ENCODE peak calls at places on chromosome 14, in eight cellular contexts. One of them, this sample, is unnamed.

GRCh38 chr14:50022661-50023060 is 93.7 kb downstream of the VCPKMT start:
- DNase-seq in tibial artery: no peak
- DNase-seq in AG09319: no peak
- DNase-seq in heart right ventricle: no peak
- DNase-seq in progenitor cell of endocrine pancreas: no peak
- DNase-seq in A549: no peak
- DNase-seq in GM13977: no peak
- DNase-seq in upper lobe of right lung: no peak
- DNase-seq in this sample: no peak

GRCh38 chr14:56650977-56651376 is 71.4 kb downstream of the TMEM260 start:
- DNase-seq in tibial artery: no peak
- DNase-seq in AG09319: no peak
- DNase-seq in heart right ventricle: no peak
- DNase-seq in progenitor cell of endocrine pancreas: no peak
- DNase-seq in A549: no peak
- DNase-seq in GM13977: no peak
- DNase-seq in upper lobe of right lung: no peak
- DNase-seq in this sample: no peak

GRCh38 chr14:103594265-103594664 is 31.5 kb downstream of the COA8 start:
- DNase-seq in tibial artery: no peak
- DNase-seq in AG09319: no peak
- DNase-seq in heart right ventricle: peak; percentile 49
- DNase-seq in progenitor cell of endocrine pancreas: no peak
- DNase-seq in A549: no peak
- DNase-seq in GM13977: no peak
- DNase-seq in upper lobe of right lung: no peak
- DNase-seq in this sample: no peak

GRCh38 chr14:98138666-98139065 is 1133.3 kb downstream of the BCL11B start:
- DNase-seq in tibial artery: no peak
- DNase-seq in AG09319: no peak
- DNase-seq in heart right ventricle: no peak
- DNase-seq in progenitor cell of endocrine pancreas: no peak
- DNase-seq in A549: peak; percentile 13
- DNase-seq in GM13977: peak; percentile 9
- DNase-seq in upper lobe of right lung: no peak
- DNase-seq in this sample: no peak

GRCh38 chr14:37985826-37986470 is 221.8 kb upstream of the SSTR1 start:
- DNase-seq in tibial artery: no peak
- DNase-seq in AG09319: no peak
- DNase-seq in heart right ventricle: peak; percentile 27
- DNase-seq in progenitor cell of endocrine pancreas: peak; percentile 12
- DNase-seq in A549: no peak
- DNase-seq in GM13977: no peak
- DNase-seq in upper lobe of right lung: no peak
- DNase-seq in this sample: no peak

GRCh38 chr14:72783741-72784140 is 110.2 kb downstream of the DPF3 start:
- DNase-seq in tibial artery: no peak
- DNase-seq in AG09319: no peak
- DNase-seq in heart right ventricle: no peak
- DNase-seq in progenitor cell of endocrine pancreas: no peak
- DNase-seq in A549: no peak
- DNase-seq in GM13977: no peak
- DNase-seq in upper lobe of right lung: no peak
- DNase-seq in this sample: no peak

GRCh38 chr14:59161571-59162175 is 26.8 kb upstream of the DAAM1 start:
- DNase-seq in tibial artery: peak; percentile 68
- DNase-seq in AG09319: no peak
- DNase-seq in heart right ventricle: no peak
- DNase-seq in progenitor cell of endocrine pancreas: no peak
- DNase-seq in A549: peak; percentile 27
- DNase-seq in GM13977: peak; percentile 17
- DNase-seq in upper lobe of right lung: no peak
- DNase-seq in this sample: peak; percentile 16

GRCh38 chr14:73764881-73765280 is 50.7 kb upstream of the PNMA1 start:
- DNase-seq in tibial artery: peak; percentile 86
- DNase-seq in AG09319: no peak
- DNase-seq in heart right ventricle: peak; percentile 80
- DNase-seq in progenitor cell of endocrine pancreas: no peak
- DNase-seq in A549: no peak
- DNase-seq in GM13977: no peak
- DNase-seq in upper lobe of right lung: peak; percentile 78
- DNase-seq in this sample: no peak

GRCh38 chr14:59484611-59485174 is 376 bp downstream of the JKAMP start:
- DNase-seq in tibial artery: no peak
- DNase-seq in AG09319: no peak
- DNase-seq in heart right ventricle: no peak
- DNase-seq in progenitor cell of endocrine pancreas: no peak
- DNase-seq in A549: no peak
- DNase-seq in GM13977: no peak
- DNase-seq in upper lobe of right lung: no peak
- DNase-seq in this sample: no peak

GRCh38 chr14:74682169-74682952 is 30.5 kb downstream of the AREL1 start:
- DNase-seq in tibial artery: no peak
- DNase-seq in AG09319: no peak
- DNase-seq in heart right ventricle: no peak
- DNase-seq in progenitor cell of endocrine pancreas: no peak
- DNase-seq in A549: no peak
- DNase-seq in GM13977: no peak
- DNase-seq in upper lobe of right lung: no peak
- DNase-seq in this sample: no peak

GRCh38 chr14:68894123-68894522 is 85.0 kb downstream of the ACTN1 start:
- DNase-seq in tibial artery: peak; percentile 93
- DNase-seq in AG09319: no peak
- DNase-seq in heart right ventricle: peak; percentile 44
- DNase-seq in progenitor cell of endocrine pancreas: no peak
- DNase-seq in A549: no peak
- DNase-seq in GM13977: no peak
- DNase-seq in upper lobe of right lung: no peak
- DNase-seq in this sample: no peak

GRCh38 chr14:55540847-55541773 is 38.9 kb upstream of the KTN1 start:
- DNase-seq in tibial artery: no peak
- DNase-seq in AG09319: no peak
- DNase-seq in heart right ventricle: no peak
- DNase-seq in progenitor cell of endocrine pancreas: no peak
- DNase-seq in A549: no peak
- DNase-seq in GM13977: no peak
- DNase-seq in upper lobe of right lung: no peak
- DNase-seq in this sample: no peak

GRCh38 chr14:73240816-73241480 is 3.6 kb downstream of the PAPLN start:
- DNase-seq in tibial artery: no peak
- DNase-seq in AG09319: no peak
- DNase-seq in heart right ventricle: no peak
- DNase-seq in progenitor cell of endocrine pancreas: no peak
- DNase-seq in A549: no peak
- DNase-seq in GM13977: no peak
- DNase-seq in upper lobe of right lung: no peak
- DNase-seq in this sample: no peak

GRCh38 chr14:52874389-52874788 is 76.5 kb downstream of the FERMT2 start:
- DNase-seq in tibial artery: no peak
- DNase-seq in AG09319: no peak
- DNase-seq in heart right ventricle: no peak
- DNase-seq in progenitor cell of endocrine pancreas: no peak
- DNase-seq in A549: no peak
- DNase-seq in GM13977: no peak
- DNase-seq in upper lobe of right lung: no peak
- DNase-seq in this sample: no peak

GRCh38 chr14:53458368-53458814 is 305.3 kb upstream of the DDHD1 start:
- DNase-seq in tibial artery: no peak
- DNase-seq in AG09319: peak; percentile 28
- DNase-seq in heart right ventricle: no peak
- DNase-seq in progenitor cell of endocrine pancreas: no peak
- DNase-seq in A549: peak; percentile 42
- DNase-seq in GM13977: no peak
- DNase-seq in upper lobe of right lung: no peak
- DNase-seq in this sample: no peak

GRCh38 chr14:66369157-66369706 is 116.9 kb upstream of the CCDC196 start:
- DNase-seq in tibial artery: no peak
- DNase-seq in AG09319: no peak
- DNase-seq in heart right ventricle: no peak
- DNase-seq in progenitor cell of endocrine pancreas: no peak
- DNase-seq in A549: no peak
- DNase-seq in GM13977: no peak
- DNase-seq in upper lobe of right lung: no peak
- DNase-seq in this sample: no peak

GRCh38 chr14:38721822-38722431 is 381.1 kb downstream of the SEC23A start:
- DNase-seq in tibial artery: peak; percentile 77
- DNase-seq in AG09319: no peak
- DNase-seq in heart right ventricle: peak; percentile 54
- DNase-seq in progenitor cell of endocrine pancreas: peak; percentile 23
- DNase-seq in A549: peak; percentile 18
- DNase-seq in GM13977: peak; percentile 34
- DNase-seq in upper lobe of right lung: no peak
- DNase-seq in this sample: no peak

GRCh38 chr14:48253020-48253419 is 577.6 kb upstream of the MDGA2 start:
- DNase-seq in tibial artery: no peak
- DNase-seq in AG09319: no peak
- DNase-seq in heart right ventricle: no peak
- DNase-seq in progenitor cell of endocrine pancreas: no peak
- DNase-seq in A549: no peak
- DNase-seq in GM13977: no peak
- DNase-seq in upper lobe of right lung: no peak
- DNase-seq in this sample: no peak
- TF ChIP-seq CTCF in tibial artery: no peak
- TF ChIP-seq CTCF in AG09319: no peak
- TF ChIP-seq CTCF in heart right ventricle: no peak
- TF ChIP-seq CTCF in progenitor cell of endocrine pancreas: no peak
- TF ChIP-seq CTCF in A549: no peak
- TF ChIP-seq CTCF in GM13977: no peak
- TF ChIP-seq CTCF in upper lobe of right lung: no peak
- TF ChIP-seq CTCF in this sample: no peak

DNA sequence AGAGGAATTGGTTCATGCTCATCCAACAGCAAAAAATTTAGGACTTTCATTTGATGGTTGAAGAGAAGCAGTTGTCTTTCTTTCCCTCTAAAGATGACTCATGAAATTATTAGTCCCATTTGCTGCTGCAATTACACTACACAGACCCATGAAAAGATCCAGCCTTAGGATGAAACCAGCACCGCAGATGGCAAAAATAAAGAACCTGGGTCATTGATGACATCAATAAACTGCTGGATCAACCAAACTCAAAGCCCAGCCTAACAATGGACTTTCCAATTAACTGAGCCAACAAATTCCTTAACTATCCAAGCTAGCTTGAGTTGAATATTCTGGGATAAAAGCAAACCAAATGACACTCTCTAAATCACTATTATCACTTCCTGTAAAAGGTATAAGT is 20.7 kb downstream of the DICER1 start:
- DNase-seq in tibial artery: no peak
- DNase-seq in AG09319: no peak
- DNase-seq in heart right ventricle: no peak
- DNase-seq in progenitor cell of endocrine pancreas: no peak
- DNase-seq in A549: no peak
- DNase-seq in GM13977: no peak
- DNase-seq in upper lobe of right lung: no peak
- DNase-seq in this sample: no peak
- TF ChIP-seq CTCF in tibial artery: no peak
- TF ChIP-seq CTCF in AG09319: no peak
- TF ChIP-seq CTCF in heart right ventricle: no peak
- TF ChIP-seq CTCF in progenitor cell of endocrine pancreas: no peak
- TF ChIP-seq CTCF in A549: no peak
- TF ChIP-seq CTCF in GM13977: no peak
- TF ChIP-seq CTCF in upper lobe of right lung: no peak
- TF ChIP-seq CTCF in this sample: no peak

GRCh38 chr14:31449971-31450610 is 7.2 kb downstream of the DTD2 start:
- DNase-seq in tibial artery: no peak
- DNase-seq in AG09319: no peak
- DNase-seq in heart right ventricle: no peak
- DNase-seq in progenitor cell of endocrine pancreas: no peak
- DNase-seq in A549: peak; percentile 33
- DNase-seq in GM13977: peak; percentile 36
- DNase-seq in upper lobe of right lung: no peak
- DNase-seq in this sample: no peak
- TF ChIP-seq CTCF in tibial artery: peak; percentile 60
- TF ChIP-seq CTCF in AG09319: peak; percentile 59
- TF ChIP-seq CTCF in heart right ventricle: peak; percentile 68
- TF ChIP-seq CTCF in progenitor cell of endocrine pancreas: peak; percentile 54
- TF ChIP-seq CTCF in A549: peak; percentile 61
- TF ChIP-seq CTCF in GM13977: peak; percentile 48
- TF ChIP-seq CTCF in upper lobe of right lung: peak; percentile 63
- TF ChIP-seq CTCF in this sample: peak; percentile 40

GRCh38 chr14:77320238-77320935 is at the start of gene POMT2:
- DNase-seq in tibial artery: peak; percentile 97
- DNase-seq in AG09319: peak; percentile 52
- DNase-seq in heart right ventricle: peak; percentile 93
- DNase-seq in progenitor cell of endocrine pancreas: peak; percentile 91
- DNase-seq in A549: peak; percentile 91
- DNase-seq in GM13977: peak; percentile 91
- DNase-seq in upper lobe of right lung: peak; percentile 97
- DNase-seq in this sample: no peak
- TF ChIP-seq CTCF in tibial artery: peak; percentile 52
- TF ChIP-seq CTCF in AG09319: no peak
- TF ChIP-seq CTCF in heart right ventricle: peak; percentile 70
- TF ChIP-seq CTCF in progenitor cell of endocrine pancreas: peak; percentile 61
- TF ChIP-seq CTCF in A549: peak; percentile 30
- TF ChIP-seq CTCF in GM13977: peak; percentile 35
- TF ChIP-seq CTCF in upper lobe of right lung: peak; percentile 35
- TF ChIP-seq CTCF in this sample: peak; percentile 58

DNA sequence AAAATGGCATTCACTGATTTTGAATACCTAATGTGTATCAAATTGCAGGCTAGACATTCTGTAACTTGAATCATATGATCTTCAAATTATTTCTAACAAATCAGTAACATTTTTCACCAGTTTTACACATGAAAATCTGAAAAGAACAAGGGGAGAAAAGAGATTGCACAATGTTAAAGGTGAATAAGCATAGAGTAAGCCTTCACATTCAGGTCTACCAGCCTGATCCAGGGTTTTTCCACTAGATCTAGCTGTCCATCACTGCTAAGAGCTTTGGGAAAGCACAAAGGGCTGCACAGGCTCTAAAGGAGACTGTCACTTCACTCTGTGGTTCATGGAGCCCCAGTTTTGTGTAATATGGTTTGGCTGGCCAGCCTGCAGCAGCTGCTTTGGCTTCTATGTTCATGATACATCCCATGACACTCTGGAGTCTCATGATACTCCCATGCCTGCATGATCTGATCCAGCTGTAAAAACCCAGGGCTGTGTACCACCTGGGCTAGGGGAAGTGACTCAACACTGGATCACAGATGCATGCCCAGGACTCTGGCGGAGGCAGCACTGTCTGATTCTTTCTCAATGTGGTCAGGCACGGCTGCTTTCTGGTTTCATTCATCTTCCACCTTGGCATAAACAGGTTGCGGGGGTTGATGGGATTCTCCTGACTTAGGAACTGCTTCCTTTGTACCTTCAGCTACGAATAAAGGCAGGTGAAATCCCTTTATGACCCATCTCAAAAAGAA is 859.7 kb downstream of the GALC start:
- DNase-seq in tibial artery: no peak
- DNase-seq in AG09319: no peak
- DNase-seq in heart right ventricle: peak; percentile 40
- DNase-seq in progenitor cell of endocrine pancreas: no peak
- DNase-seq in A549: no peak
- DNase-seq in GM13977: no peak
- DNase-seq in upper lobe of right lung: no peak
- DNase-seq in this sample: no peak
- TF ChIP-seq CTCF in tibial artery: no peak
- TF ChIP-seq CTCF in AG09319: no peak
- TF ChIP-seq CTCF in heart right ventricle: no peak
- TF ChIP-seq CTCF in progenitor cell of endocrine pancreas: no peak
- TF ChIP-seq CTCF in A549: no peak
- TF ChIP-seq CTCF in GM13977: no peak
- TF ChIP-seq CTCF in upper lobe of right lung: no peak
- TF ChIP-seq CTCF in this sample: no peak